ENCODE peak calls at places on chromosomes 13 and 19, in four cellular contexts. G, Q, N and F are unnamed samples.

GRCh38 chr13:47837906-47838305 is 163.2 kb downstream of the SUCLA2 start:
- DNase-seq in N (no peak), G (no peak), Q (no peak), F (no peak)

GRCh38 chr13:26529441-26529840 is 28.0 kb upstream of the WASF3 start:
- DNase-seq in N (peak; percentile 78), Q (no peak), G (peak; percentile 74), F (peak; percentile 21)

GRCh38 chr13:48500652-48501197 is 32.2 kb downstream of the RCBTB2 start:
- DNase-seq in Q (no peak), G (peak; percentile 94), N (peak; percentile 90), F (peak; percentile 79)

GRCh38 chr19:16325671-16326400 is 1.2 kb downstream of the KLF2 start:
- DNase-seq in N (peak; percentile 52), G (no peak), Q (peak; percentile 69), F (no peak)

GRCh38 chr13:47708386-47708785 is 292.7 kb downstream of the SUCLA2 start:
- DNase-seq in N (peak; percentile 73), Q (no peak), G (peak; percentile 80), F (peak; percentile 59)

GRCh38 chr19:14814982-14815381 is 20.0 kb downstream of the OR7A5 start:
- DNase-seq in N (peak; percentile 29), Q (no peak), G (no peak), F (no peak)

GRCh38 chr19:42473686-42474085 is 30.9 kb upstream of the CXCL17 start:
- DNase-seq in N (no peak), Q (no peak), G (no peak), F (no peak)

GRCh38 chr19:10915511-10916091 is 12.8 kb downstream of the YIPF2 start:
- DNase-seq in N (peak; percentile 56), G (peak; percentile 89), Q (no peak), F (no peak)

GRCh38 chr19:51127755-51128154 is 3.0 kb downstream of the SIGLEC9 start:
- DNase-seq in G (peak; percentile 10), Q (no peak), N (peak; percentile 88), F (no peak)

GRCh38 chr19:13042443-13043130 is 47.3 kb downstream of the NFIX start:
- DNase-seq in Q (no peak), N (peak; percentile 70), G (peak; percentile 80), F (no peak)

GRCh38 chr13:101127741-101128353 is 288.5 kb downstream of the NALCN start:
- DNase-seq in Q (no peak), N (peak; percentile 62), G (peak; percentile 62), F (no peak)

GRCh38 chr19:15144046-15144646 is 36.9 kb downstream of the SYDE1 start:
- DNase-seq in G (no peak), N (peak; percentile 8), Q (no peak), F (no peak)

GRCh38 chr13:35804901-35805300 is 326.3 kb downstream of the DCLK1 start:
- DNase-seq in Q (no peak), N (peak; percentile 6), G (no peak), F (no peak)

GRCh38 chr13:106795847-106796246 is 227.9 kb upstream of the ARGLU1 start:
- DNase-seq in Q (no peak), N (peak; percentile 10), G (no peak), F (no peak)

GRCh38 chr13:59680429-59681024 is 483.2 kb downstream of the DIAPH3 start:
- DNase-seq in N (peak; percentile 49), G (peak; percentile 59), Q (no peak), F (no peak)

GRCh38 chr19:1748703-1749341 is 4.5 kb upstream of the ONECUT3 start:
- DNase-seq in Q (no peak), N (no peak), G (no peak), F (no peak)

GRCh38 chr19:574658-575526 is 2.5 kb downstream of the BSG start:
- DNase-seq in Q (no peak), N (peak; percentile 56), G (peak; percentile 58), F (no peak)

GRCh38 chr13:102724923-102725322 is 30.1 kb upstream of the METTL21C start:
- DNase-seq in G (peak; percentile 65), Q (no peak), N (peak; percentile 72), F (no peak)

GRCh38 chr19:31039151-31039550 is 310.1 kb downstream of the TSHZ3 start:
- DNase-seq in Q (no peak), N (no peak), G (no peak), F (no peak)

GRCh38 chr13:58792854-58793253 is 1161.3 kb downstream of the PCDH17 start:
- DNase-seq in N (no peak), Q (no peak), G (no peak), F (no peak)

GRCh38 chr13:35978607-35979316 is 152.4 kb downstream of the DCLK1 start:
- DNase-seq in G (peak; percentile 86), Q (no peak), N (peak; percentile 86), F (peak; percentile 38)

GRCh38 chr13:36847541-36848045 is 28.6 kb downstream of the RFXAP start:
- DNase-seq in N (no peak), G (no peak), Q (no peak), F (no peak)

GRCh38 chr19:9792191-9793050 is 23.9 kb upstream of the ZNF846 start:
- DNase-seq in G (peak; percentile 93), N (peak; percentile 99), Q (peak; percentile 89), F (peak; percentile 83)

GRCh38 chr19:54707932-54708331 is 16.3 kb upstream of the KIR3DL3 start:
- DNase-seq in N (no peak), Q (no peak), G (no peak), F (no peak)

GRCh38 chr19:18297308-18297707 is 15.9 kb upstream of the JUND start:
- DNase-seq in G (no peak), N (peak; percentile 35), Q (no peak), F (no peak)

GRCh38 chr19:18479964-18480723 is 41.7 kb downstream of the ELL start:
- DNase-seq in G (peak; percentile 62), Q (no peak), N (peak; percentile 80), F (no peak)

GRCh38 chr19:56942749-56943148 is 102.2 kb upstream of the PEG3 start:
- DNase-seq in G (no peak), Q (no peak), N (peak; percentile 1), F (no peak)

GRCh38 chr13:114174529-114174941 is 4.5 kb upstream of the CFAP97D2 start:
- DNase-seq in Q (no peak), N (peak; percentile 77), G (peak; percentile 35), F (no peak)
- H3K4me3 ChIP-seq in Q (no peak overlapping the region), N (no peak overlapping the region), G (no peak overlapping the region), F (no peak overlapping the region)

GRCh38 chr19:45882652-45883585 is 3.0 kb downstream of the IRF2BP1 start:
- DNase-seq in Q (peak; percentile 76), N (peak; percentile 93), G (peak; percentile 87), F (peak; percentile 48)

GRCh38 chr19:45883881-45884681 is 1.9 kb downstream of the IRF2BP1 start:
- DNase-seq in N (no peak), Q (no peak), G (no peak), F (no peak)

GRCh38 chr19:45884682-45885555 is 1.0 kb downstream of the IRF2BP1 start:
- DNase-seq in G (no peak), N (no peak), Q (no peak), F (no peak)

GRCh38 chr19:45881909-45882528 is 3.9 kb downstream of the IRF2BP1 start:
- DNase-seq in Q (no peak), G (no peak), N (no peak), F (no peak)

GRCh38 chr19:45883586-45883880 is 2.4 kb downstream of the IRF2BP1 start:
- DNase-seq in Q (no peak), N (no peak), G (no peak), F (no peak)
- H3K4me3 ChIP-seq in Q (no peak overlapping the region), N (no peak overlapping the region), G (no peak overlapping the region), F (no peak overlapping the region)

GRCh38 chr13:97905517-97905916 is 48.0 kb upstream of the IPO5 start:
- DNase-seq in N (peak; percentile 31), Q (no peak), G (no peak), F (no peak)

GRCh38 chr13:97901716-97902115 is 51.8 kb upstream of the IPO5 start:
- DNase-seq in G (no peak), Q (no peak), N (no peak), F (no peak)

DNA sequence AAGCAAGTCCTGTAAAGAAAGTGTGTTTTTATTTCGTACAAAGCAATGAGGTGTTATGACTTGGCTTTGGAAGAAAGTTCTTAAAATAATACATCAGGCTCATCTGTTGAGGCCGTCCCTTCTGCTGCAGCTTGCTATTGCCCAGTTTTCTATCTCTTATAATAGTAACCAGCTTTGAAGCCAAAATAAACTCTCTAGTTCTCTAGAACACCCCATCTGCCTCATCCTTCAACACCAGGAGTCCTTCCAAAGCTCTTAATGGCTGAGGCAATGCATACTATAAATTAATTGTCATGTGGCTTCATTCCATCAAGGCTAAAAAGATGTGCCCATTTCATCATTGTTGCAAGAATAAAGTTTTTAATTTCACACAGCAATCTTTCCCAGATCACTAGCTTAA is 49.4 kb upstream of the IPO5 start:
- DNase-seq in Q (no peak), G (no peak), N (no peak), F (no peak)
- H3K4me3 ChIP-seq in Q (no peak overlapping the region), G (no peak overlapping the region), N (no peak overlapping the region), F (no peak overlapping the region)

GRCh38 chr19:40612831-40613668 is 11.9 kb downstream of the LTBP4 start:
- DNase-seq in Q (peak; percentile 63), G (no peak), N (peak; percentile 31), F (no peak)
- H3K4me3 ChIP-seq in Q (peak overlapping the region; percentile 85), G (no peak overlapping the region), N (peak overlapping the region; percentile 61), F (peak overlapping the region; percentile 78)